ENCODE peak calls at places on chromosome 6, in seven cellular contexts. H is astrocyte; E is IMR-90; K is pancreas; X is psoas muscle; P is fibroblast of lung; L is CD8-positive, alpha-beta T cell. M is an unnamed sample.

GRCh38 chr6:150667977-150668716 is 68.5 kb downstream of the PLEKHG1 start:
- DNase-seq in H (peak; percentile 88), E (peak; percentile 58), K (peak; percentile 88), X (peak; percentile 89), P (peak; percentile 91), L (no peak), M (peak; percentile 90)

GRCh38 chr6:44269921-44270525 is at the start of gene TMEM151B:
- DNase-seq in H (no peak), E (no peak), K (peak; percentile 52), X (no peak), P (no peak), L (no peak), M (no peak)

GRCh38 chr6:41155132-41155805 is 1.1 kb upstream of the TREML1 start:
- DNase-seq in H (no peak), E (peak; percentile 8), K (no peak), X (no peak), P (peak; percentile 4), L (no peak), M (no peak)

GRCh38 chr6:169234634-169235033 is 19.0 kb downstream of the THBS2 start:
- DNase-seq in H (no peak), E (no peak), K (no peak), X (no peak), P (no peak), L (no peak), M (no peak)

GRCh38 chr6:125101656-125102055 is 51.9 kb upstream of the TPD52L1 start:
- DNase-seq in H (no peak), E (peak; percentile 14), K (no peak), X (no peak), P (peak; percentile 31), L (no peak), M (peak; percentile 68)

GRCh38 chr6:106426258-106426657 is 65.7 kb downstream of the CRYBG1 start:
- DNase-seq in H (no peak), E (no peak), K (no peak), X (no peak), P (no peak), L (no peak), M (no peak)

GRCh38 chr6:141552463-141552862 is 580.3 kb upstream of the GJE1 start:
- DNase-seq in H (peak; percentile 90), E (peak; percentile 86), K (no peak), X (no peak), P (peak; percentile 92), L (no peak), M (peak; percentile 93)

GRCh38 chr6:116363759-116364158 is 7.0 kb upstream of the DSE start:
- DNase-seq in H (peak; percentile 63), E (peak; percentile 38), K (no peak), X (no peak), P (peak; percentile 74), L (no peak), M (no peak)

GRCh38 chr6:131917763-131918649 is 33.2 kb downstream of the CCN2 start:
- DNase-seq in H (no peak), E (no peak), K (no peak), X (no peak), P (no peak), L (no peak), M (no peak)

GRCh38 chr6:37173573-37174195 is 3.7 kb downstream of the PIM1 start:
- DNase-seq in H (no peak), E (no peak), K (no peak), X (no peak), P (no peak), L (no peak), M (no peak)

GRCh38 chr6:72952808-72953630 is 272.3 kb downstream of the KHDC1L start:
- DNase-seq in H (peak; percentile 86), E (peak; percentile 51), K (no peak), X (no peak), P (peak; percentile 88), L (no peak), M (peak; percentile 48)

GRCh38 chr6:90610291-90610670 is 23.4 kb upstream of the MAP3K7 start:
- DNase-seq in H (no peak), E (no peak), K (peak; percentile 16), X (no peak), P (no peak), L (no peak), M (no peak)

GRCh38 chr6:322205-322930 is 30.1 kb downstream of the DUSP22 start:
- DNase-seq in H (no peak), E (no peak), K (no peak), X (no peak), P (no peak), L (no peak), M (no peak)

GRCh38 chr6:124339610-124340339 is 536.1 kb downstream of the NKAIN2 start:
- DNase-seq in H (no peak), E (no peak), K (no peak), X (no peak), P (no peak), L (no peak), M (no peak)

GRCh38 chr6:107543567-107543966 is 53.6 kb downstream of the SOBP start:
- DNase-seq in H (no peak), E (no peak), K (no peak), X (no peak), P (no peak), L (no peak), M (no peak)

GRCh38 chr6:140202964-140203363 is 828.5 kb upstream of the CITED2 start:
- DNase-seq in H (no peak), E (no peak), K (no peak), X (no peak), P (no peak), L (no peak), M (no peak)

GRCh38 chr6:7041511-7042026 is 66.2 kb upstream of the RREB1 start:
- DNase-seq in H (no peak), E (no peak), K (no peak), X (no peak), P (no peak), L (no peak), M (no peak)

DNA sequence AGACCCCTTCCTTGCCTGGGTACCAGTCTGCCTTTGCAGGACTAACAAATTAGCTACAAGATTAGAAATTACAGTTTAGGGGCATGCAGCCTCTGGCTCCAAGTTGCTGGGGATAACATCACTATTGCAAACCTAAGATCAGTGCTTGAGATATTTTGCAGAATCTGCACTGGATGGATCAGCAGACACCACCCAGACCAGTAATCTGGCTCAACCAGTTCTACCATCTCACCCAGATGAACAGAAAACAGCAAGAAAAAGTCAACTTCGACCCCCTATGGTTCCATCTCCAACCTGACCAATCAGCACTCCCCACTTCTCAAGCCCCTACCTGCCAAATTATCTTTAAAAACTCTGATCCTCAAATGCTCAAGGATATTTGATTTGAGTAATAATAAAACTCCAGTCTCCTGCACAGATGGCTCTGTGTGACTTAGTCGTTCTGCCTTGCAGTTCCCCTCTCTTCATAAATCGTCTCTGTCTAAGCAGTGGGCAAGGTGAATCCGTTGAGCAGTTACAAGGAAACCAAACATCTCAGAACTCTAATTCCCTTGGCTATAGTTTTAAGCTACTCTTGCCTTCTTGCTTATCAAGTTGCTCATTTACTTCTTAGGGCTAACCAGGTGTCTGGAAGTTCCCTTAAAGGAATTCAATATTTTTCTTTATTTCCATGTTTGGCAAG is 16.1 kb upstream of the LMBRD1 start:
- DNase-seq in H (no peak), E (no peak), K (no peak), X (no peak), P (no peak), L (no peak), M (no peak)
- H3K4me1 ChIP-seq in H (no peaks in the 10 kb centered on the region), E (no peaks in the 10 kb centered on the region), K (peaks cover 8% of the 10 kb centered on the region), X (no peaks in the 10 kb centered on the region), P (no peaks in the 10 kb centered on the region), L (peaks cover 45% of the 10 kb centered on the region), M (no peaks in the 10 kb centered on the region)

DNA sequence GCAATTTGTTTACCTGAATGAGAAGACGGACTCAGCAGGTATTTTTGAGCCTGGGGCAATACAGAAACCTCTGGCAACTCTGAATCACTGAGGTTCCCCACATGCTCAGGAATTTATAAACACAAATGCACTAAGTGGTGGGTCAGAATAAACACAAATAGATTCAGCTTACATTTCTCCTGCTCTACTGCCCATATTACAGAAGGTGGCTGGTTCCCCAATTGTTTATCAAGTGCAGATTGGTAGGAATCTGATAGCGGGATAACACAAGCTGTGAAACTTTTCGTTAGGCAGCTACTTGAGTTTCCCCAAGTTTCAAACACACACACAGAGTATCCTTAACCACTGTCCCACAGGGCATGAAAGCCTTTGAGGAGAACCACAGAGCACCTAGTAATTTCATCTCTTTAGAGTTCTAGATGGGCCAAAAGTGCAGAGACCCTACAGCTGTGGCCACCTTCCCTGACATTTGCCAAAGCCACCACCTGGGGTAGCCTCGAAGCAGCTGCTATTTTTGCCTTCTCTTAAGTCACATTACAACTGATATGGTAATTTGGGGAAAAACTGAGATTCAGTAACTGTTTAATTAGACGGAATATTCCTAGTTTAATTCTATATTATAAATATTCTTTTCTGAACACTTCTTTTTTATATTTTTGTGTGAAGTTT is 204.2 kb upstream of the PTCHD4 start:
- DNase-seq in H (no peak), E (no peak), K (no peak), X (no peak), P (no peak), L (no peak), M (no peak)
- TF ChIP-seq CTCF in H (no peak), E (no peak), K (no peak), X (no peak), P (no peak), L (no peak), M (no peak)

GRCh38 chr6:53795254-53795701 is 473 bp downstream of the LRRC1 start:
- DNase-seq in H (no peak), E (no peak), K (no peak), X (no peak), P (no peak), L (no peak), M (peak; percentile 37)

GRCh38 chr6:53792973-53793317 is 1.9 kb upstream of the LRRC1 start:
- DNase-seq in H (no peak), E (no peak), K (no peak), X (no peak), P (no peak), L (no peak), M (no peak)

GRCh38 chr6:53794720-53795253 is at the start of gene LRRC1:
- DNase-seq in H (peak; percentile 85), E (peak; percentile 88), K (peak; percentile 96), X (peak; percentile 91), P (peak; percentile 91), L (peak; percentile 89), M (peak; percentile 66)

GRCh38 chr6:53793318-53793975 is 1.4 kb upstream of the LRRC1 start:
- DNase-seq in H (peak; percentile 61), E (peak; percentile 61), K (peak; percentile 61), X (peak; percentile 20), P (peak; percentile 68), L (peak; percentile 51), M (peak; percentile 80)

DNA sequence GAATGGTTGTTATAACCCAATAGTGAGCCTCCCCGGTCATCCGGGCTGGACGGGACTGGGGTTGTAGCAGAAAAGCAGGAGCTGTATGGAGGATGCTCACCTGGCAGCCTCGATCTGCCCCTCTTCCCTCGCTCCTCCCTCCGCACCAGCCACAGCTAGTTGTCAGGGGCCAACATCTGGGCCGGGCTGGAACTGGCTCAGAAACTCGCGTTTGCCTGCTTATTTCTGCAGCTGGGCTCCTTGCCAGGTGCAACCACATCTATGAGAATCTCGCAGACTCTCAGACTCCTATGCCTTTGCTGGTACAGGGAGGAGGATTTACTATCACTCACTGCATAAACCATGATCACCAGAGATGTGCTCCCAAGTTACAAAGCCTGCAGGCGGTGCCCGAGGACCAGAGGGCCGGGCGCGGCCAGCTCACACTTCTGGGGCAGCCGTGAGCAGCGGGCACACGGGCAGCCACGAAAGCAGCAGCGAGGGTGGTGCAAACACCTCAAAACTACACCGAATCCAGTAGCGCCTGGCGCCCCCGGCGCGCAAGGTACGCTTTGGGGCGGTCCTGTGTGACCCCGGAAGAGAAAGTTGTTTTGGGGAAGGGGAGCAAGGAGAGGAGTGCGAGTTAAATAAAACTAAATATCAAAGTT is 609 bp upstream of the LRRC1 start:
- DNase-seq in H (peak; percentile 87), E (peak; percentile 87), K (peak; percentile 85), X (peak; percentile 43), P (peak; percentile 88), L (peak; percentile 72), M (peak; percentile 90)
- H3K27me3 ChIP-seq in H (no peaks in the 10 kb centered on the region), E (no peaks in the 10 kb centered on the region), K (no peaks in the 10 kb centered on the region), X (peaks cover 50% of the 10 kb centered on the region), P (no peaks in the 10 kb centered on the region), L (no peaks in the 10 kb centered on the region), M (no peaks in the 10 kb centered on the region)

GRCh38 chr6:25229671-25230321 is 49.4 kb upstream of the CARMIL1 start:
- DNase-seq in H (peak; percentile 95), E (peak; percentile 59), K (no peak), X (no peak), P (peak; percentile 95), L (no peak), M (no peak)
- H3K4me1 ChIP-seq in H (peaks cover 13% of the 10 kb centered on the region), E (peaks cover 5% of the 10 kb centered on the region), K (peaks cover 12% of the 10 kb centered on the region), X (no peaks in the 10 kb centered on the region), P (peaks cover 7% of the 10 kb centered on the region), L (no peaks in the 10 kb centered on the region), M (peaks cover 25% of the 10 kb centered on the region)

M was measured in foreskin keratinocyte.